ENCODE peak calls at places on chromosomes 5 and 9, in five cellular contexts. I, J, L, G and W are unnamed samples.

GRCh38 chr9:79300153-79300552 is 271.6 kb upstream of the TLE4 start:
- DNase-seq in L (no peak), G (no peak), J (no peak), I (no peak), W (no peak)

GRCh38 chr9:744046-744712 is 97.3 kb upstream of the DMRT1 start:
- DNase-seq in J (no peak), G (no peak), I (no peak), L (no peak), W (no peak)

GRCh38 chr5:177469061-177469628 is 4.3 kb downstream of the DBN1 start:
- DNase-seq in L (peak; percentile 83), J (peak; percentile 29), I (no peak), G (no peak), W (no peak)

GRCh38 chr5:146667633-146668032 is 151.6 kb upstream of the GPR151 start:
- DNase-seq in I (no peak), J (peak; percentile 64), L (no peak), G (no peak), W (no peak)

GRCh38 chr9:128617943-128618342 is 38.7 kb downstream of the DYNC2I2 start:
- DNase-seq in J (no peak), L (peak; percentile 48), G (peak; percentile 65), I (no peak), W (no peak)

GRCh38 chr5:14809369-14810144 is 62.0 kb downstream of the ANKH start:
- DNase-seq in L (no peak), I (no peak), G (peak; percentile 81), J (peak; percentile 96), W (peak; percentile 74)

GRCh38 chr5:146947181-146947941 is 68.8 kb upstream of the PPP2R2B start:
- DNase-seq in J (no peak), G (no peak), I (no peak), L (no peak), W (no peak)

GRCh38 chr9:19378154-19378553 is 1.9 kb downstream of the RPS6 start:
- DNase-seq in G (no peak), L (no peak), J (no peak), I (no peak), W (no peak)

GRCh38 chr5:167639213-167639612 is 652.2 kb upstream of the WWC1 start:
- DNase-seq in J (peak; percentile 57), I (no peak), L (no peak), G (no peak), W (no peak)

GRCh38 chr9:98228392-98229089 is 26.9 kb downstream of the TBC1D2 start:
- DNase-seq in G (no peak), I (no peak), J (no peak), L (peak; percentile 11), W (no peak)

GRCh38 chr5:117761190-117761589 is 1186.6 kb upstream of the SEMA6A start:
- DNase-seq in L (no peak), I (no peak), G (no peak), J (no peak), W (no peak)

GRCh38 chr9:107243757-107244156 is 39.3 kb upstream of the RAD23B start:
- DNase-seq in G (no peak), L (no peak), I (no peak), J (peak; percentile 68), W (no peak)

GRCh38 chr5:127385936-127386335 is 95.3 kb downstream of the MEGF10 start:
- DNase-seq in I (no peak), J (no peak), L (no peak), G (no peak), W (no peak)

GRCh38 chr5:61362796-61363364 is 30.8 kb downstream of the ZSWIM6 start:
- DNase-seq in I (no peak), L (no peak), G (no peak), J (no peak), W (no peak)

GRCh38 chr9:71518045-71518888 is 250.0 kb downstream of the CEMIP2 start:
- DNase-seq in J (no peak), I (no peak), G (no peak), L (no peak), W (no peak)

GRCh38 chr9:114902773-114903589 is 27.4 kb downstream of the TNFSF8 start:
- DNase-seq in J (peak; percentile 31), L (no peak), I (no peak), G (no peak), W (peak; percentile 47)

GRCh38 chr9:113634597-113635515 is 171.3 kb downstream of the RGS3 start:
- DNase-seq in J (no peak), I (no peak), G (peak; percentile 20), L (peak; percentile 51), W (no peak)

GRCh38 chr9:113631093-113631765 is 167.7 kb downstream of the RGS3 start:
- DNase-seq in I (peak; percentile 8), G (peak; percentile 39), J (no peak), L (peak; percentile 40), W (no peak)

GRCh38 chr9:113633782-113634596 is 170.5 kb downstream of the RGS3 start:
- DNase-seq in I (no peak), J (no peak), G (peak; percentile 37), L (peak; percentile 37), W (no peak)

GRCh38 chr9:113632776-113633590 is 169.5 kb downstream of the RGS3 start:
- DNase-seq in L (peak; percentile 58), J (no peak), I (no peak), G (peak; percentile 38), W (no peak)

DNA sequence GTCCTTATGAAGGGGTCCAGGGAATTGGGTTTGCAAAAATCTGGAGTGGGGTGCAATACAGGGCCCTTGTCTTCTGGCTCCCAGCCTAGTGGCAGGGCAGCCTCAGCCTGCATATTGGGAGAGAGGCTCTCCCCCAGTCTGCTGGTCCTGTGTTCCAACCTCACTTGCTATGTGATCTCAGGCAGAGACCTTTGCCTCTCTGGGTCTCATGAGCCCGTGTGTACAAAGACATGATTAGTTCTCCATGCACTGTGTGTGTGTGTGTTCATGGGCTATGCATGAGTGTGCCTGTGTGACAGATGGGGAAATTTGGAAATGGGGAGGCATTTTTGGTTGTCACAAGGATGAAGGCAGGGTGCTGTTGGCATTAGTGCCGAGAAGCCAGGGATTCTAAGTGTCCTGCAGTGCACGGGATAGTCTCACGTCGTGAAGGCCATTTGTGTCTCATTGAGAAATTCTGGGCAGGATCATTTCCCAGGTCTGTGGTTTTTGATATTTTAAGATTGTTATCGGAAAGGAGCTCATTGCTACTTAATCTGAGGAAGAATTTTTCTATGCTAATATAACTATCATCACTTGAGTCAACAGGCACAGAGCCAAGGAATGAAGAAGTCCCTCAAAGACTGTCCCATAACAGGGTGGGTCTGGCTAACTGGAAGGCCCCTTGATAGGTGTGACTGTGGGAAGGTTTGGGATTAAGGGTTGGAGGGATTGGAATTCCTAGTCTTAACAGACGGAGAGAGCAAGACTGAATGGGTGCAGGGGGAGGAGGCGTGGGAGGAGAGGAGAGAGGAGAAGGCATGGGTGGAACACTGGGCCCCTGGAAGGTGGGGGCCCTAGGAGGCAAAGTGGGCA is 168.5 kb downstream of the RGS3 start:
- DNase-seq in L (no peak), J (no peak), G (peak; percentile 15), I (no peak), W (no peak)
- H3K4me3 ChIP-seq in L (no peak overlapping the region), J (no peak overlapping the region), G (no peak overlapping the region), I (no peak overlapping the region), W (no peak overlapping the region)

GRCh38 chr5:58455966-58456365 is 3.9 kb downstream of the PLK2 start:
- DNase-seq in G (no peak), J (peak; percentile 18), L (no peak), I (no peak), W (no peak)
- H3K4me3 ChIP-seq in G (peak overlapping the region; percentile 63), J (peak overlapping the region; percentile 90), L (peak overlapping the region; percentile 68), I (no peak overlapping the region), W (no peak overlapping the region)

GRCh38 chr5:72307968-72308852 is 11.8 kb downstream of the MRPS27 start:
- DNase-seq in J (peak; percentile 98), G (peak; percentile 98), L (peak; percentile 99), I (peak; percentile 97), W (peak; percentile 94)
- H3K4me3 ChIP-seq in J (peak overlapping the region; percentile 75), G (peak overlapping the region; percentile 70), L (peak overlapping the region; percentile 16), I (peak overlapping the region; percentile 80), W (peak overlapping the region; percentile 74)

DNA sequence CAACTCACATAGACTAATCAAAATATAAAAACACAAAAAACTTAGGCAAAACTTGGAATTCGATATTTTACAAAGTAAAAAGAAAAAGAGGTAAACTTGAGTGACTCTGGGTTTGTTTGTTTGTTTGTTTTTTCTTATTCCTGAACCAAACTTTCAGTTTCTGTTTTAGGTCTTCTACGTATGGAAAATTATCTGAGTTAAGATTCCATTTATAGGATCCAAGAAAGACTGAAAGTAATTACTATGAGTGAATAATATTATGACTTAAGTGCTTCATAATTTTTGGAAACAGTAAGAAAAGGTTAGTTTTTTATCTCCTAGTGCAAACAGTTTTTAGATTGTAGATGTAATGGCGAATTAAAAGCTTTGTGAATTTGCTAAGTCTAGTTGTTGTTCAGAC is 13.2 kb downstream of the ST8SIA4 start:
- DNase-seq in I (no peak), J (no peak), L (no peak), G (no peak), W (no peak)
- H3K4me3 ChIP-seq in I (peak overlapping the region; percentile 0), J (no peak overlapping the region), L (no peak overlapping the region), G (peak overlapping the region; percentile 25), W (peak overlapping the region; percentile 23)

DNA sequence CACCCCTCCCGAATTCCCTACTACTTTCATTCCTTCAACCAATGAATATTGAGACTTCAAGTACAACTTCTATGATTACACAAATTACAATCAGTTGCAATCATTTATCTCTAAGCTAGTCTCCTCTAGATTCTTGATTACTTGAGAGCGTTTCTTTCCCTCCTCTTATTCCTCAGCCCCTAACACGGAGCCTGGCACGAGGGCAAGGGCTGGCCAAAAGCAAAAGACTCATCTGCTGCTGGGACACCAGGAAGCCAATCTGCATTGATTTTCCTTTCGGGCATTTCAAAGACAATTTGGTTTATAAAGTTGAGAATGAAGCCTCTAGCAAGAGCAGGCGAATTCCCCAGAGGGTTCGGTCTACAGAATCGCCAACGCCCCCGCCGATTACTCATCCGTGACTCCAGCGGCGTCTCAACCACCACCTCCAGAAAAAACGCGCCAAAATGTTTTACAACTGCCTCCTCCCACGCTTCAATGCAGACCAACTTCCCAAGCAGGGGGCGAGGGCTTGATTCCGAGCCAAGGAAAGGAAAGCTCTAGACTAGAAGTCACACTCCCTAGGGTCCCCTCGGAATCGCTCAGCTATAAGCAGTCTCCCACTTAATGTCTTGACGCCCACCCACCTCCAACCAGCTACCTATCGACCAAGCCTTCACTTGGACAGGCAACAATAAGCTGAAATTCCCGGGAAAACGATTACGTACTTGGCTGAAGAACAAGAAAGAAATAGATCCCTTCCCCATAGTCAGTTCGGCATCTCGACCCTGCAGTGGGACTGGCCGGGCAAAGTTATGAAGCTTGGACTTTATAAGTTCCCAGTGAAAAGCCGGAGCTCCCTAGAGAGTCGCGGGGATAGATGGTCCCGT is 1.4 kb downstream of the PCSK1 start:
- DNase-seq in J (peak; percentile 44), L (peak; percentile 82), I (peak; percentile 20), G (no peak), W (no peak)
- H3K4me3 ChIP-seq in J (peak overlapping the region; percentile 14), L (no peak overlapping the region), I (no peak overlapping the region), G (no peak overlapping the region), W (no peak overlapping the region)

DNA sequence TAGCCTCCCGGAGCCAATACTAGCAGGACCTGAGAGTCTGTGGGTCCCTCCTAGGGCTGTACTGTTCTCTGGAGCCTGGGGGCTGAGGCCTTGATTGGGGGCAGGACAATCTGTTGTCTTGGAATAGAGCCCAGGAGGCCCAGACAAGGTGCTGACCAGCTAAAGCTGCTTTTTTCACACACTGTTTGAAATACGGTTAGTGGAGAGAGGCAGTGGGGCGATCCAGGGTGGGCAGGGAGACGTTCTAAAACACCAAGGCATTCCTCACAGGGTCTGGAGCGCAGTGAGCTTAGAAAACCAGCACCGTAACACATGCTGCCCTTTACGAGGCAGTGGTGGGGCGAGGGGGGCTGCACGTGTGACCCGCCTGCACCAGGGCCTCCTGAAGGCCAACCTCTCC is 55.1 kb downstream of the EHMT1 start:
- DNase-seq in I (no peak), G (no peak), J (no peak), L (no peak), W (no peak)
- H3K4me3 ChIP-seq in I (peak overlapping the region; percentile 6), G (no peak overlapping the region), J (no peak overlapping the region), L (no peak overlapping the region), W (no peak overlapping the region)